ENCODE peak calls at places on chromosomes 4 and X, in four cellular contexts. D is endothelial cell, Q is heart left ventricle, C is mesothelial cell of epicardium. S is an unnamed sample.

GRCh38 chr4:160877087-160877790 is 1286.6 kb downstream of the FSTL5 start:
- DNase-seq in D (no peak), Q (no peak), C (no peak), S (no peak)

GRCh38 chrX:130170752-130171445 is 863 bp upstream of the RAB33A start:
- DNase-seq in D (peak; percentile 19), Q (peak; percentile 35), C (peak; percentile 34), S (peak; percentile 31)

GRCh38 chr4:86032476-86033022 is 327.3 kb downstream of the MAPK10 start:
- DNase-seq in D (no peak), Q (no peak), C (no peak), S (no peak)

GRCh38 chr4:174349156-174349555 is 65.4 kb downstream of the CEP44 start:
- DNase-seq in D (no peak), Q (no peak), C (no peak), S (no peak)

GRCh38 chrX:71998836-71999509 is 88.3 kb downstream of the NHSL2 start:
- DNase-seq in D (peak; percentile 11), Q (peak; percentile 19), C (no peak), S (peak; percentile 43)

GRCh38 chrX:13090261-13091110 is 46.1 kb upstream of the FAM9C start:
- DNase-seq in D (no peak), Q (no peak), C (no peak), S (no peak)

GRCh38 chr4:6071959-6072720 is 53.9 kb upstream of the C4orf50 start:
- DNase-seq in D (no peak), Q (no peak), C (no peak), S (no peak)

GRCh38 chr4:176788248-176788647 is 4.5 kb downstream of the VEGFC start:
- DNase-seq in D (no peak), Q (no peak), C (no peak), S (no peak)

GRCh38 chr4:89276296-89276695 is 31.3 kb downstream of the GPRIN3 start:
- DNase-seq in D (no peak), Q (no peak), C (no peak), S (no peak)

GRCh38 chrX:18984381-18985185 is 669 bp upstream of the PHKA2 start:
- DNase-seq in D (peak; percentile 69), Q (peak; percentile 84), C (peak; percentile 53), S (peak; percentile 85)

GRCh38 chrX:72468607-72469006 is 104.0 kb downstream of the HDAC8 start:
- DNase-seq in D (no peak), Q (no peak), C (no peak), S (no peak)

GRCh38 chr4:151418385-151418784 is 9.4 kb downstream of the FHIP1A start:
- DNase-seq in D (no peak), Q (no peak), C (no peak), S (peak; percentile 10)

GRCh38 chr4:52983563-52984303 is 121.6 kb downstream of the RASL11B start:
- DNase-seq in D (peak; percentile 40), Q (no peak), C (no peak), S (peak; percentile 20)

GRCh38 chrX:149916745-149917392 is 12.5 kb upstream of the HSFX4 start:
- DNase-seq in D (no peak), Q (no peak), C (no peak), S (no peak)

GRCh38 chr4:167114416-167114971 is 119.8 kb downstream of the SPOCK3 start:
- DNase-seq in D (no peak), Q (no peak), C (no peak), S (no peak)

GRCh38 chrX:43064096-43064495 is 286.1 kb upstream of the PPP1R2C start:
- DNase-seq in D (no peak), Q (no peak), C (no peak), S (no peak)

GRCh38 chr4:133808151-133808550 is 393.4 kb downstream of the PABPC4L start:
- DNase-seq in D (no peak), Q (no peak), C (no peak), S (no peak)

GRCh38 chrX:33183366-33183765 is 28.0 kb downstream of the DMD start:
- DNase-seq in D (no peak), Q (peak; percentile 51), C (no peak), S (peak; percentile 7)

GRCh38 chrX:133366735-133367134 is 48.6 kb downstream of the GPC4 start:
- DNase-seq in D (no peak), Q (no peak), C (no peak), S (no peak)

GRCh38 chr4:172356002-172356401 is 542.8 kb downstream of the GALNTL6 start:
- DNase-seq in D (no peak), Q (no peak), C (no peak), S (no peak)

GRCh38 chr4:45944000-45944399 is 179.9 kb downstream of the GABRG1 start:
- DNase-seq in D (no peak), Q (no peak), C (no peak), S (no peak)

GRCh38 chrX:110665636-110666035 is 130.0 kb downstream of the CHRDL1 start:
- DNase-seq in D (peak; percentile 49), Q (no peak), C (no peak), S (peak; percentile 69)

GRCh38 chr4:100108869-100109268 is 81.4 kb downstream of the DDIT4L start:
- DNase-seq in D (no peak), Q (no peak), C (no peak), S (no peak)

GRCh38 chr4:52837716-52838558 is 24.2 kb upstream of the RASL11B start:
- DNase-seq in D (no peak), Q (no peak), C (no peak), S (peak; percentile 41)

GRCh38 chr4:24753519-24753918 is 41.9 kb upstream of the SOD3 start:
- DNase-seq in D (no peak), Q (no peak), C (no peak), S (peak; percentile 52)

GRCh38 chr4:84126061-84126787 is 372.9 kb downstream of the NKX6-1 start:
- DNase-seq in D (no peak), Q (no peak), C (no peak), S (no peak)

GRCh38 chr4:101232074-101232776 is 115.1 kb downstream of the PPP3CA start:
- DNase-seq in D (no peak), Q (no peak), C (no peak), S (no peak)

GRCh38 chr4:42396361-42397255 is 680 bp upstream of the SHISA3 start:
- DNase-seq in D (no peak), Q (no peak), C (no peak), S (no peak)

GRCh38 chr4:53997901-53998300 is 66.5 kb downstream of the CHIC2 start:
- DNase-seq in D (no peak), Q (no peak), C (no peak), S (peak; percentile 25)

GRCh38 chr4:185534850-185535761 is at the start of gene PDLIM3:
- DNase-seq in D (peak; percentile 40), Q (peak; percentile 82), C (peak; percentile 40), S (peak; percentile 24)

GRCh38 chr4:186642998-186643397 is 80.7 kb downstream of the FAT1 start:
- DNase-seq in D (no peak), Q (no peak), C (no peak), S (no peak)

GRCh38 chr4:26431461-26432165 is 58.7 kb downstream of the CCKAR start:
- DNase-seq in D (no peak), Q (no peak), C (no peak), S (no peak)

GRCh38 chrX:1093112-1093511 is 119.3 kb downstream of the CRLF2 start:
- DNase-seq in D (no peak), Q (no peak), C (no peak), S (no peak)

GRCh38 chr4:121675715-121676114 is 21.1 kb downstream of the ANXA5 start:
- DNase-seq in D (no peak), Q (no peak), C (no peak), S (no peak)

GRCh38 chrX:73817381-73818199 is 254.6 kb downstream of the CHIC1 start:
- DNase-seq in D (no peak), Q (no peak), C (no peak), S (no peak)

GRCh38 chr4:113869743-113870375 is 108.3 kb upstream of the CAMK2D start:
- DNase-seq in D (no peak), Q (no peak), C (no peak), S (no peak)

GRCh38 chrX:2576793-2577192 is 76.0 kb upstream of the DHRSX start:
- DNase-seq in D (no peak), Q (no peak), C (no peak), S (no peak)

GRCh38 chr4:51870441-51871188 is 27.7 kb downstream of the DCUN1D4 start:
- DNase-seq in D (no peak), Q (no peak), C (no peak), S (no peak)

DNA sequence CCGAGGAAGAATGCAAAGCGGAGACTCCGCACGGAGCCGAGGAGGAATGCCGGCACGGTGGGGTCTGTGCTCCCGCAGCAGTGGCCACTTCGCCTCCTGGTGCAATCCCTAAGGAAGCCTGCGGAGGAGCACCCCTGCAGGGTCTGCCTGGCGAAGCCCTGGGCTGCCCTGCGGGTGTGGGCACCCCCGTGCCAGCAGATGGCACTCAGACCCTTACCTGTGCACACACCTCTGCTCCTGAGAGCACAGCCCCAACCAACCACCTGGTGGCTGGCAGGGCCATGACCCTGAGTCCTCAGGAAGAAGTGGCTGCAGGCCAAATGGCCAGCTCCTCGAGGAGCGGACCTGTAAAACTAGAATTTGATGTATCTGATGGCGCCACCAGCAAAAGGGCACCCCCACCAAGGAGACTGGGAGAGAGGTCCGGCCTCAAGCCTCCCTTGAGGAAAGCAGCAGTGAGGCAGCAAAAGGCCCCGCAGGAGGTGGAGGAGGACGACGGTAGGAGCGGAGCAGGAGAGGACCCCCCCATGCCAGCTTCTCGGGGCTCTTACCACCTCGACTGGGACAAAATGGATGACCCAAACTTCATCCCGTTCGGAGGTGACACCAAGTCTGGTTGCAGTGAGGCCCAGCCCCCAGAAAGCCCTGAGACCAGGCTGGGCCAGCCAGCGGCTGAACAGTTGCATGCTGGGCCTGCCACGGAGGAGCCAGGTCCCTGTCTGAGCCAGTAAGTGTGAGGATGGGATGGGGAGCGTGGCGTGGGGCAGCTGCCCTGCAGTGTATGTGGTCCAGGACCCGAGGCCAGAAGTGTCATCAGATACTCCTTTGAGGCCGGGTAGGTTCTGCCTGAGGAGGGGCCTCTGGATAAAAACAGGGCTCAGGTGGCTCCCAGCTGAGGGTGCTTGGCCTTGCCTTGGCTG is 7.0 kb downstream of the TACC3 start:
- DNase-seq in D (no peak), Q (no peak), C (no peak), S (peak; percentile 42)
- TF ChIP-seq CTCF in D (peak; percentile 48), Q (no peak), C (no peak), S (no peak)

GRCh38 chr4:59161249-59161648 is 2038.9 kb upstream of the ADGRL3 start:
- DNase-seq in D (no peak), Q (no peak), C (no peak), S (no peak)
- TF ChIP-seq CTCF in D (no peak), Q (no peak), C (no peak), S (no peak)

GRCh38 chr4:137647375-137647774 is 115.1 kb upstream of the PCDH18 start:
- DNase-seq in D (no peak), Q (no peak), C (no peak), S (no peak)
- TF ChIP-seq CTCF in D (no peak), Q (no peak), C (no peak), S (no peak)

GRCh38 chrX:48992341-48992740 is 9.7 kb downstream of the GRIPAP1 start:
- DNase-seq in D (no peak), Q (no peak), C (no peak), S (no peak)

GRCh38 chrX:48989483-48989882 is 12.6 kb downstream of the GRIPAP1 start:
- DNase-seq in D (no peak), Q (peak; percentile 24), C (no peak), S (no peak)
- TF ChIP-seq CTCF in D (no peak), Q (no peak), C (no peak), S (no peak)

GRCh38 chr4:169940460-169940859 is 85.7 kb downstream of the MFAP3L start:
- DNase-seq in D (peak; percentile 6), Q (no peak), C (no peak), S (no peak)
- TF ChIP-seq CTCF in D (peak; percentile 17), Q (no peak), C (no peak), S (no peak)

GRCh38 chrX:139862208-139862607 is 70.6 kb downstream of the ATP11C start:
- DNase-seq in D (no peak), Q (no peak), C (no peak), S (no peak)
- TF ChIP-seq CTCF in D (no peak), Q (no peak), C (no peak), S (no peak)

GRCh38 chr4:16199132-16199531 is 27.1 kb downstream of the TAPT1 start:
- DNase-seq in D (no peak), Q (no peak), C (no peak), S (no peak)
- TF ChIP-seq CTCF in D (peak; percentile 29), Q (no peak), C (no peak), S (no peak)